ENCODE peak calls at places on chromosomes 7 and 10, in ten cellular contexts. One of them, this sample, is unnamed.

GRCh38 chr10:83991986-83992753 is 147.1 kb upstream of the GHITM start:
- DNase-seq in IMR-90: no peak
- DNase-seq in brain microvascular endothelial cell: no peak
- DNase-seq in A549: peak
- DNase-seq in tibial artery: no peak
- DNase-seq in AG09309: no peak
- DNase-seq in heart left ventricle: no peak
- DNase-seq in cardiac fibroblast: peak
- DNase-seq in NB4: peak
- DNase-seq in CD8-positive, alpha-beta T cell: no peak
- DNase-seq in this sample: no peak

GRCh38 chr10:78969719-78970118 is 99.0 kb upstream of the ZMIZ1 start:
- DNase-seq in IMR-90: no peak
- DNase-seq in brain microvascular endothelial cell: no peak
- DNase-seq in A549: no peak
- DNase-seq in tibial artery: no peak
- DNase-seq in AG09309: no peak
- DNase-seq in heart left ventricle: no peak
- DNase-seq in cardiac fibroblast: no peak
- DNase-seq in NB4: no peak
- DNase-seq in CD8-positive, alpha-beta T cell: no peak
- DNase-seq in this sample: no peak

GRCh38 chr10:92691591-92692084 is 1.9 kb downstream of the HHEX start:
- DNase-seq in IMR-90: no peak
- DNase-seq in brain microvascular endothelial cell: no peak
- DNase-seq in A549: no peak
- DNase-seq in tibial artery: peak
- DNase-seq in AG09309: no peak
- DNase-seq in heart left ventricle: peak
- DNase-seq in cardiac fibroblast: no peak
- DNase-seq in NB4: peak
- DNase-seq in CD8-positive, alpha-beta T cell: no peak
- DNase-seq in this sample: no peak

GRCh38 chr10:73979428-73980407 is 18.2 kb upstream of the VCL start:
- DNase-seq in IMR-90: no peak
- DNase-seq in brain microvascular endothelial cell: no peak
- DNase-seq in A549: no peak
- DNase-seq in tibial artery: no peak
- DNase-seq in AG09309: no peak
- DNase-seq in heart left ventricle: no peak
- DNase-seq in cardiac fibroblast: no peak
- DNase-seq in NB4: peak
- DNase-seq in CD8-positive, alpha-beta T cell: no peak
- DNase-seq in this sample: no peak

GRCh38 chr10:48231178-48231577 is 43.3 kb downstream of the FRMPD2 start:
- DNase-seq in IMR-90: no peak
- DNase-seq in brain microvascular endothelial cell: no peak
- DNase-seq in A549: no peak
- DNase-seq in tibial artery: no peak
- DNase-seq in AG09309: no peak
- DNase-seq in heart left ventricle: no peak
- DNase-seq in cardiac fibroblast: no peak
- DNase-seq in NB4: peak
- DNase-seq in CD8-positive, alpha-beta T cell: no peak
- DNase-seq in this sample: no peak

GRCh38 chr10:122374859-122375721 is 582 bp downstream of the PLEKHA1 start:
- DNase-seq in IMR-90: peak
- DNase-seq in brain microvascular endothelial cell: peak
- DNase-seq in A549: peak
- DNase-seq in tibial artery: peak
- DNase-seq in AG09309: no peak
- DNase-seq in heart left ventricle: peak
- DNase-seq in cardiac fibroblast: peak
- DNase-seq in NB4: peak
- DNase-seq in CD8-positive, alpha-beta T cell: peak
- DNase-seq in this sample: peak

GRCh38 chr7:27238979-27239779 is 3.4 kb upstream of the EVX1 start:
- DNase-seq in IMR-90: no peak
- DNase-seq in brain microvascular endothelial cell: no peak
- DNase-seq in A549: no peak
- DNase-seq in tibial artery: no peak
- DNase-seq in AG09309: no peak
- DNase-seq in heart left ventricle: no peak
- DNase-seq in cardiac fibroblast: no peak
- DNase-seq in NB4: no peak
- DNase-seq in CD8-positive, alpha-beta T cell: no peak
- DNase-seq in this sample: no peak

GRCh38 chr10:102935510-102935909 is 17.4 kb downstream of the CNNM2 start:
- DNase-seq in IMR-90: no peak
- DNase-seq in brain microvascular endothelial cell: no peak
- DNase-seq in A549: no peak
- DNase-seq in tibial artery: no peak
- DNase-seq in AG09309: no peak
- DNase-seq in heart left ventricle: no peak
- DNase-seq in cardiac fibroblast: no peak
- DNase-seq in NB4: no peak
- DNase-seq in CD8-positive, alpha-beta T cell: no peak
- DNase-seq in this sample: no peak

GRCh38 chr7:125033506-125033905 is 103.9 kb upstream of the POT1 start:
- DNase-seq in IMR-90: no peak
- DNase-seq in brain microvascular endothelial cell: no peak
- DNase-seq in A549: peak
- DNase-seq in tibial artery: no peak
- DNase-seq in AG09309: no peak
- DNase-seq in heart left ventricle: no peak
- DNase-seq in cardiac fibroblast: no peak
- DNase-seq in NB4: peak
- DNase-seq in CD8-positive, alpha-beta T cell: no peak
- DNase-seq in this sample: no peak

GRCh38 chr10:110033724-110034235 is 26.0 kb downstream of the ADD3 start:
- DNase-seq in IMR-90: no peak
- DNase-seq in brain microvascular endothelial cell: no peak
- DNase-seq in A549: no peak
- DNase-seq in tibial artery: no peak
- DNase-seq in AG09309: no peak
- DNase-seq in heart left ventricle: no peak
- DNase-seq in cardiac fibroblast: no peak
- DNase-seq in NB4: no peak
- DNase-seq in CD8-positive, alpha-beta T cell: no peak
- DNase-seq in this sample: no peak

GRCh38 chr7:18177815-18178660 is 150.4 kb upstream of the PRPS1L1 start:
- DNase-seq in IMR-90: no peak
- DNase-seq in brain microvascular endothelial cell: peak
- DNase-seq in A549: peak
- DNase-seq in tibial artery: no peak
- DNase-seq in AG09309: no peak
- DNase-seq in heart left ventricle: no peak
- DNase-seq in cardiac fibroblast: peak
- DNase-seq in NB4: peak
- DNase-seq in CD8-positive, alpha-beta T cell: no peak
- DNase-seq in this sample: no peak

GRCh38 chr7:76234931-76235441 is 33.3 kb downstream of the SRRM3 start:
- DNase-seq in IMR-90: peak
- DNase-seq in brain microvascular endothelial cell: peak
- DNase-seq in A549: peak
- DNase-seq in tibial artery: peak
- DNase-seq in AG09309: peak
- DNase-seq in heart left ventricle: peak
- DNase-seq in cardiac fibroblast: peak
- DNase-seq in NB4: peak
- DNase-seq in CD8-positive, alpha-beta T cell: peak
- DNase-seq in this sample: peak
- H3K4me3 ChIP-seq in IMR-90: no peak
- H3K4me3 ChIP-seq in brain microvascular endothelial cell: peak
- H3K4me3 ChIP-seq in A549: peak
- H3K4me3 ChIP-seq in tibial artery: no peak
- H3K4me3 ChIP-seq in AG09309: peak
- H3K4me3 ChIP-seq in heart left ventricle: peak
- H3K4me3 ChIP-seq in cardiac fibroblast: peak
- H3K4me3 ChIP-seq in NB4: no peak
- H3K4me3 ChIP-seq in CD8-positive, alpha-beta T cell: peak
- H3K4me3 ChIP-seq in this sample: peak

GRCh38 chr10:116655573-116655972 is 34.8 kb downstream of the PNLIPRP2 start:
- DNase-seq in IMR-90: no peak
- DNase-seq in brain microvascular endothelial cell: no peak
- DNase-seq in A549: no peak
- DNase-seq in tibial artery: no peak
- DNase-seq in AG09309: no peak
- DNase-seq in heart left ventricle: no peak
- DNase-seq in cardiac fibroblast: no peak
- DNase-seq in NB4: no peak
- DNase-seq in CD8-positive, alpha-beta T cell: no peak
- DNase-seq in this sample: no peak

GRCh38 chr10:116653885-116654284 is 33.1 kb downstream of the PNLIPRP2 start:
- DNase-seq in IMR-90: no peak
- DNase-seq in brain microvascular endothelial cell: no peak
- DNase-seq in A549: no peak
- DNase-seq in tibial artery: no peak
- DNase-seq in AG09309: no peak
- DNase-seq in heart left ventricle: no peak
- DNase-seq in cardiac fibroblast: no peak
- DNase-seq in NB4: no peak
- DNase-seq in CD8-positive, alpha-beta T cell: no peak
- DNase-seq in this sample: no peak

GRCh38 chr10:116658152-116658551 is 37.4 kb downstream of the PNLIPRP2 start:
- DNase-seq in IMR-90: no peak
- DNase-seq in brain microvascular endothelial cell: no peak
- DNase-seq in A549: no peak
- DNase-seq in tibial artery: no peak
- DNase-seq in AG09309: no peak
- DNase-seq in heart left ventricle: no peak
- DNase-seq in cardiac fibroblast: no peak
- DNase-seq in NB4: no peak
- DNase-seq in CD8-positive, alpha-beta T cell: no peak
- DNase-seq in this sample: no peak

GRCh38 chr10:116659049-116659670 is 38.4 kb downstream of the PNLIPRP2 start:
- DNase-seq in IMR-90: no peak
- DNase-seq in brain microvascular endothelial cell: no peak
- DNase-seq in A549: no peak
- DNase-seq in tibial artery: no peak
- DNase-seq in AG09309: no peak
- DNase-seq in heart left ventricle: no peak
- DNase-seq in cardiac fibroblast: no peak
- DNase-seq in NB4: no peak
- DNase-seq in CD8-positive, alpha-beta T cell: no peak
- DNase-seq in this sample: no peak

DNA sequence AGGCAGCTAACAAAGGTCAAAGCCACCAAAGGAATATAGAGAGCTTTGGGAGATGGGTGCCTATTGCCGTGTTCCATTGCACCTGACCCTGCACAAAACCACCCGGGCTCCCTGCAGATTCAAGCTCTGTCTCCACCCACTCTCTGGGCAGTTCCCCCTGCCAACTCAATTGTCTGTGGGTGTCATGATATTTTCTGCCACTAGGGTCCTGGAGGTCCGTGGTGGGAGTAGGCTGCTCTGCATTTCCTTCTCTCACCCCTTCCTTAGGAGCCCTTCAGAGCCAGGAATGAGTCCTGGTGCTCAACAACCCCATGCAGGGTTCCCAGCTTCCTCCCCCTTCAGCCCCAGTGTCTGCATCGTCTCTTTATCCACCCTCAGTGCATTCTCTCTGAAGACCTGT is 34.1 kb downstream of the PNLIPRP2 start:
- DNase-seq in IMR-90: no peak
- DNase-seq in brain microvascular endothelial cell: no peak
- DNase-seq in A549: peak
- DNase-seq in tibial artery: no peak
- DNase-seq in AG09309: no peak
- DNase-seq in heart left ventricle: no peak
- DNase-seq in cardiac fibroblast: no peak
- DNase-seq in NB4: peak
- DNase-seq in CD8-positive, alpha-beta T cell: no peak
- DNase-seq in this sample: no peak
- TF ChIP-seq CTCF in IMR-90: no peak
- TF ChIP-seq CTCF in brain microvascular endothelial cell: peak
- TF ChIP-seq CTCF in A549: no peak
- TF ChIP-seq CTCF in tibial artery: no peak
- TF ChIP-seq CTCF in AG09309: peak
- TF ChIP-seq CTCF in heart left ventricle: no peak
- TF ChIP-seq CTCF in cardiac fibroblast: peak
- TF ChIP-seq CTCF in NB4: peak
- TF ChIP-seq CTCF in CD8-positive, alpha-beta T cell: no peak
- TF ChIP-seq CTCF in this sample: peak

GRCh38 chr7:96320437-96320836 is 1.5 kb downstream of the SLC25A13 start:
- DNase-seq in IMR-90: no peak
- DNase-seq in brain microvascular endothelial cell: no peak
- DNase-seq in A549: no peak
- DNase-seq in tibial artery: no peak
- DNase-seq in AG09309: no peak
- DNase-seq in heart left ventricle: no peak
- DNase-seq in cardiac fibroblast: no peak
- DNase-seq in NB4: peak
- DNase-seq in CD8-positive, alpha-beta T cell: no peak
- DNase-seq in this sample: no peak
- H3K4me3 ChIP-seq in IMR-90: no peak
- H3K4me3 ChIP-seq in brain microvascular endothelial cell: no peak
- H3K4me3 ChIP-seq in A549: peak
- H3K4me3 ChIP-seq in tibial artery: peak
- H3K4me3 ChIP-seq in AG09309: no peak
- H3K4me3 ChIP-seq in heart left ventricle: peak
- H3K4me3 ChIP-seq in cardiac fibroblast: no peak
- H3K4me3 ChIP-seq in NB4: peak
- H3K4me3 ChIP-seq in CD8-positive, alpha-beta T cell: no peak
- H3K4me3 ChIP-seq in this sample: no peak

GRCh38 chr7:36507868-36508440 is 118.3 kb downstream of the ANLN start:
- DNase-seq in IMR-90: no peak
- DNase-seq in brain microvascular endothelial cell: no peak
- DNase-seq in A549: no peak
- DNase-seq in tibial artery: no peak
- DNase-seq in AG09309: no peak
- DNase-seq in heart left ventricle: no peak
- DNase-seq in cardiac fibroblast: no peak
- DNase-seq in NB4: no peak
- DNase-seq in CD8-positive, alpha-beta T cell: no peak
- DNase-seq in this sample: no peak

GRCh38 chr7:36513393-36513792 is 123.7 kb downstream of the ANLN start:
- DNase-seq in IMR-90: no peak
- DNase-seq in brain microvascular endothelial cell: no peak
- DNase-seq in A549: no peak
- DNase-seq in tibial artery: no peak
- DNase-seq in AG09309: no peak
- DNase-seq in heart left ventricle: no peak
- DNase-seq in cardiac fibroblast: no peak
- DNase-seq in NB4: no peak
- DNase-seq in CD8-positive, alpha-beta T cell: no peak
- DNase-seq in this sample: no peak

GRCh38 chr7:36506820-36507219 is 117.2 kb downstream of the ANLN start:
- DNase-seq in IMR-90: peak
- DNase-seq in brain microvascular endothelial cell: no peak
- DNase-seq in A549: peak
- DNase-seq in tibial artery: no peak
- DNase-seq in AG09309: no peak
- DNase-seq in heart left ventricle: no peak
- DNase-seq in cardiac fibroblast: no peak
- DNase-seq in NB4: no peak
- DNase-seq in CD8-positive, alpha-beta T cell: no peak
- DNase-seq in this sample: peak

GRCh38 chr7:36512607-36513006 is 122.9 kb downstream of the ANLN start:
- DNase-seq in IMR-90: no peak
- DNase-seq in brain microvascular endothelial cell: no peak
- DNase-seq in A549: no peak
- DNase-seq in tibial artery: no peak
- DNase-seq in AG09309: no peak
- DNase-seq in heart left ventricle: no peak
- DNase-seq in cardiac fibroblast: no peak
- DNase-seq in NB4: no peak
- DNase-seq in CD8-positive, alpha-beta T cell: no peak
- DNase-seq in this sample: no peak

GRCh38 chr7:36509962-36510361 is 120.3 kb downstream of the ANLN start:
- DNase-seq in IMR-90: no peak
- DNase-seq in brain microvascular endothelial cell: no peak
- DNase-seq in A549: no peak
- DNase-seq in tibial artery: no peak
- DNase-seq in AG09309: no peak
- DNase-seq in heart left ventricle: no peak
- DNase-seq in cardiac fibroblast: no peak
- DNase-seq in NB4: no peak
- DNase-seq in CD8-positive, alpha-beta T cell: no peak
- DNase-seq in this sample: no peak
- TF ChIP-seq CTCF in IMR-90: no peak
- TF ChIP-seq CTCF in brain microvascular endothelial cell: peak
- TF ChIP-seq CTCF in A549: no peak
- TF ChIP-seq CTCF in tibial artery: no peak
- TF ChIP-seq CTCF in AG09309: no peak
- TF ChIP-seq CTCF in heart left ventricle: no peak
- TF ChIP-seq CTCF in cardiac fibroblast: no peak
- TF ChIP-seq CTCF in NB4: no peak
- TF ChIP-seq CTCF in CD8-positive, alpha-beta T cell: no peak
- TF ChIP-seq CTCF in this sample: no peak

This sample was measured in AG10803.